ENCODE peak calls at places on chromosomes 1 and 21, in nine cellular contexts. One of them, this sample, is unnamed.

GRCh38 chr1:152543808-152544207 is 22.8 kb downstream of the LCE3E start:
- DNase-seq in NCI-H345: no peak
- DNase-seq in activated CD8-positive, alpha-beta T cell treated with anti-CD3 and anti-CD28 coated beads, Interleukin-2, amount 10 ng/mL, durations not matched to agents 7 days and 5 days: no peak
- DNase-seq in activated T-cell treated with anti-CD3 and anti-CD28 coated beads, Interleukin-2, amount 50 U/mL, for 72 hours: no peak
- DNase-seq in anterior cingulate cortex: no peak
- DNase-seq in left ventricle myocardium inferior: no peak
- DNase-seq in NB4: peak
- DNase-seq in activated naive CD4-positive, alpha-beta T cell treated with anti-CD3 and anti-CD28 coated beads, Interleukin-2, amount 50 U/mL, for 16 hours: no peak
- DNase-seq in activated CD4-positive, CD25-positive, alpha-beta regulatory T cell treated with anti-CD3 and anti-CD28 coated beads, Interleukin-2, amount 50 U/mL, for 16 hours: no peak
- DNase-seq in this sample: peak

GRCh38 chr1:42934111-42934510 is 24.6 kb downstream of the SLC2A1 start:
- DNase-seq in NCI-H345: no peak
- DNase-seq in activated CD8-positive, alpha-beta T cell treated with anti-CD3 and anti-CD28 coated beads, Interleukin-2, amount 10 ng/mL, durations not matched to agents 7 days and 5 days: no peak
- DNase-seq in activated T-cell treated with anti-CD3 and anti-CD28 coated beads, Interleukin-2, amount 50 U/mL, for 72 hours: no peak
- DNase-seq in anterior cingulate cortex: no peak
- DNase-seq in left ventricle myocardium inferior: no peak
- DNase-seq in NB4: no peak
- DNase-seq in activated naive CD4-positive, alpha-beta T cell treated with anti-CD3 and anti-CD28 coated beads, Interleukin-2, amount 50 U/mL, for 16 hours: peak
- DNase-seq in activated CD4-positive, CD25-positive, alpha-beta regulatory T cell treated with anti-CD3 and anti-CD28 coated beads, Interleukin-2, amount 50 U/mL, for 16 hours: no peak
- DNase-seq in this sample: no peak

GRCh38 chr1:68313736-68314594 is 81.6 kb upstream of the WLS start:
- DNase-seq in NCI-H345: peak
- DNase-seq in activated CD8-positive, alpha-beta T cell treated with anti-CD3 and anti-CD28 coated beads, Interleukin-2, amount 10 ng/mL, durations not matched to agents 7 days and 5 days: no peak
- DNase-seq in activated T-cell treated with anti-CD3 and anti-CD28 coated beads, Interleukin-2, amount 50 U/mL, for 72 hours: no peak
- DNase-seq in anterior cingulate cortex: no peak
- DNase-seq in left ventricle myocardium inferior: no peak
- DNase-seq in NB4: no peak
- DNase-seq in activated naive CD4-positive, alpha-beta T cell treated with anti-CD3 and anti-CD28 coated beads, Interleukin-2, amount 50 U/mL, for 16 hours: no peak
- DNase-seq in activated CD4-positive, CD25-positive, alpha-beta regulatory T cell treated with anti-CD3 and anti-CD28 coated beads, Interleukin-2, amount 50 U/mL, for 16 hours: no peak
- DNase-seq in this sample: no peak

GRCh38 chr1:3735027-3735682 is 17.1 kb upstream of the CCDC27 start:
- DNase-seq in NCI-H345: no peak
- DNase-seq in activated CD8-positive, alpha-beta T cell treated with anti-CD3 and anti-CD28 coated beads, Interleukin-2, amount 10 ng/mL, durations not matched to agents 7 days and 5 days: no peak
- DNase-seq in activated T-cell treated with anti-CD3 and anti-CD28 coated beads, Interleukin-2, amount 50 U/mL, for 72 hours: no peak
- DNase-seq in anterior cingulate cortex: no peak
- DNase-seq in left ventricle myocardium inferior: no peak
- DNase-seq in NB4: no peak
- DNase-seq in activated naive CD4-positive, alpha-beta T cell treated with anti-CD3 and anti-CD28 coated beads, Interleukin-2, amount 50 U/mL, for 16 hours: no peak
- DNase-seq in activated CD4-positive, CD25-positive, alpha-beta regulatory T cell treated with anti-CD3 and anti-CD28 coated beads, Interleukin-2, amount 50 U/mL, for 16 hours: no peak
- DNase-seq in this sample: no peak

GRCh38 chr1:224867715-224868114 is 61.8 kb upstream of the DNAH14 start:
- DNase-seq in NCI-H345: no peak
- DNase-seq in activated CD8-positive, alpha-beta T cell treated with anti-CD3 and anti-CD28 coated beads, Interleukin-2, amount 10 ng/mL, durations not matched to agents 7 days and 5 days: no peak
- DNase-seq in activated T-cell treated with anti-CD3 and anti-CD28 coated beads, Interleukin-2, amount 50 U/mL, for 72 hours: no peak
- DNase-seq in anterior cingulate cortex: no peak
- DNase-seq in left ventricle myocardium inferior: no peak
- DNase-seq in NB4: no peak
- DNase-seq in activated naive CD4-positive, alpha-beta T cell treated with anti-CD3 and anti-CD28 coated beads, Interleukin-2, amount 50 U/mL, for 16 hours: no peak
- DNase-seq in activated CD4-positive, CD25-positive, alpha-beta regulatory T cell treated with anti-CD3 and anti-CD28 coated beads, Interleukin-2, amount 50 U/mL, for 16 hours: no peak
- DNase-seq in this sample: peak

GRCh38 chr1:184595609-184596008 is 159.0 kb downstream of the EDEM3 start:
- DNase-seq in NCI-H345: no peak
- DNase-seq in activated CD8-positive, alpha-beta T cell treated with anti-CD3 and anti-CD28 coated beads, Interleukin-2, amount 10 ng/mL, durations not matched to agents 7 days and 5 days: no peak
- DNase-seq in activated T-cell treated with anti-CD3 and anti-CD28 coated beads, Interleukin-2, amount 50 U/mL, for 72 hours: no peak
- DNase-seq in anterior cingulate cortex: no peak
- DNase-seq in left ventricle myocardium inferior: no peak
- DNase-seq in NB4: peak
- DNase-seq in activated naive CD4-positive, alpha-beta T cell treated with anti-CD3 and anti-CD28 coated beads, Interleukin-2, amount 50 U/mL, for 16 hours: no peak
- DNase-seq in activated CD4-positive, CD25-positive, alpha-beta regulatory T cell treated with anti-CD3 and anti-CD28 coated beads, Interleukin-2, amount 50 U/mL, for 16 hours: no peak
- DNase-seq in this sample: peak

GRCh38 chr1:230002164-230002803 is 64.8 kb upstream of the GALNT2 start:
- DNase-seq in NCI-H345: no peak
- DNase-seq in activated CD8-positive, alpha-beta T cell treated with anti-CD3 and anti-CD28 coated beads, Interleukin-2, amount 10 ng/mL, durations not matched to agents 7 days and 5 days: no peak
- DNase-seq in activated T-cell treated with anti-CD3 and anti-CD28 coated beads, Interleukin-2, amount 50 U/mL, for 72 hours: no peak
- DNase-seq in anterior cingulate cortex: no peak
- DNase-seq in left ventricle myocardium inferior: peak
- DNase-seq in NB4: peak
- DNase-seq in activated naive CD4-positive, alpha-beta T cell treated with anti-CD3 and anti-CD28 coated beads, Interleukin-2, amount 50 U/mL, for 16 hours: no peak
- DNase-seq in activated CD4-positive, CD25-positive, alpha-beta regulatory T cell treated with anti-CD3 and anti-CD28 coated beads, Interleukin-2, amount 50 U/mL, for 16 hours: no peak
- DNase-seq in this sample: no peak

GRCh38 chr1:161305872-161306519 is 3.8 kb downstream of the MPZ start:
- DNase-seq in NCI-H345: peak
- DNase-seq in activated CD8-positive, alpha-beta T cell treated with anti-CD3 and anti-CD28 coated beads, Interleukin-2, amount 10 ng/mL, durations not matched to agents 7 days and 5 days: peak
- DNase-seq in activated T-cell treated with anti-CD3 and anti-CD28 coated beads, Interleukin-2, amount 50 U/mL, for 72 hours: peak
- DNase-seq in anterior cingulate cortex: peak
- DNase-seq in left ventricle myocardium inferior: peak
- DNase-seq in NB4: peak
- DNase-seq in activated naive CD4-positive, alpha-beta T cell treated with anti-CD3 and anti-CD28 coated beads, Interleukin-2, amount 50 U/mL, for 16 hours: peak
- DNase-seq in activated CD4-positive, CD25-positive, alpha-beta regulatory T cell treated with anti-CD3 and anti-CD28 coated beads, Interleukin-2, amount 50 U/mL, for 16 hours: peak
- DNase-seq in this sample: no peak

GRCh38 chr1:208216062-208216461 is 28.1 kb downstream of the PLXNA2 start:
- DNase-seq in NCI-H345: no peak
- DNase-seq in activated CD8-positive, alpha-beta T cell treated with anti-CD3 and anti-CD28 coated beads, Interleukin-2, amount 10 ng/mL, durations not matched to agents 7 days and 5 days: no peak
- DNase-seq in activated T-cell treated with anti-CD3 and anti-CD28 coated beads, Interleukin-2, amount 50 U/mL, for 72 hours: no peak
- DNase-seq in anterior cingulate cortex: no peak
- DNase-seq in left ventricle myocardium inferior: no peak
- DNase-seq in NB4: no peak
- DNase-seq in activated naive CD4-positive, alpha-beta T cell treated with anti-CD3 and anti-CD28 coated beads, Interleukin-2, amount 50 U/mL, for 16 hours: no peak
- DNase-seq in activated CD4-positive, CD25-positive, alpha-beta regulatory T cell treated with anti-CD3 and anti-CD28 coated beads, Interleukin-2, amount 50 U/mL, for 16 hours: no peak
- DNase-seq in this sample: peak

GRCh38 chr1:247411583-247412295 is 4.2 kb upstream of the NLRP3 start:
- DNase-seq in NCI-H345: no peak
- DNase-seq in activated CD8-positive, alpha-beta T cell treated with anti-CD3 and anti-CD28 coated beads, Interleukin-2, amount 10 ng/mL, durations not matched to agents 7 days and 5 days: no peak
- DNase-seq in activated T-cell treated with anti-CD3 and anti-CD28 coated beads, Interleukin-2, amount 50 U/mL, for 72 hours: no peak
- DNase-seq in anterior cingulate cortex: no peak
- DNase-seq in left ventricle myocardium inferior: no peak
- DNase-seq in NB4: peak
- DNase-seq in activated naive CD4-positive, alpha-beta T cell treated with anti-CD3 and anti-CD28 coated beads, Interleukin-2, amount 50 U/mL, for 16 hours: no peak
- DNase-seq in activated CD4-positive, CD25-positive, alpha-beta regulatory T cell treated with anti-CD3 and anti-CD28 coated beads, Interleukin-2, amount 50 U/mL, for 16 hours: no peak
- DNase-seq in this sample: no peak

GRCh38 chr1:77925966-77926365 is 37.5 kb downstream of the NEXN start:
- DNase-seq in NCI-H345: no peak
- DNase-seq in activated CD8-positive, alpha-beta T cell treated with anti-CD3 and anti-CD28 coated beads, Interleukin-2, amount 10 ng/mL, durations not matched to agents 7 days and 5 days: no peak
- DNase-seq in activated T-cell treated with anti-CD3 and anti-CD28 coated beads, Interleukin-2, amount 50 U/mL, for 72 hours: no peak
- DNase-seq in anterior cingulate cortex: no peak
- DNase-seq in left ventricle myocardium inferior: no peak
- DNase-seq in NB4: no peak
- DNase-seq in activated naive CD4-positive, alpha-beta T cell treated with anti-CD3 and anti-CD28 coated beads, Interleukin-2, amount 50 U/mL, for 16 hours: no peak
- DNase-seq in activated CD4-positive, CD25-positive, alpha-beta regulatory T cell treated with anti-CD3 and anti-CD28 coated beads, Interleukin-2, amount 50 U/mL, for 16 hours: no peak
- DNase-seq in this sample: no peak

GRCh38 chr1:227234998-227235405 is 83.3 kb downstream of the CDC42BPA start:
- DNase-seq in NCI-H345: peak
- DNase-seq in activated CD8-positive, alpha-beta T cell treated with anti-CD3 and anti-CD28 coated beads, Interleukin-2, amount 10 ng/mL, durations not matched to agents 7 days and 5 days: peak
- DNase-seq in activated T-cell treated with anti-CD3 and anti-CD28 coated beads, Interleukin-2, amount 50 U/mL, for 72 hours: peak
- DNase-seq in anterior cingulate cortex: no peak
- DNase-seq in left ventricle myocardium inferior: no peak
- DNase-seq in NB4: peak
- DNase-seq in activated naive CD4-positive, alpha-beta T cell treated with anti-CD3 and anti-CD28 coated beads, Interleukin-2, amount 50 U/mL, for 16 hours: no peak
- DNase-seq in activated CD4-positive, CD25-positive, alpha-beta regulatory T cell treated with anti-CD3 and anti-CD28 coated beads, Interleukin-2, amount 50 U/mL, for 16 hours: no peak
- DNase-seq in this sample: peak

GRCh38 chr1:13825033-13825432 is 125.0 kb downstream of the PRDM2 start:
- DNase-seq in NCI-H345: no peak
- DNase-seq in activated CD8-positive, alpha-beta T cell treated with anti-CD3 and anti-CD28 coated beads, Interleukin-2, amount 10 ng/mL, durations not matched to agents 7 days and 5 days: no peak
- DNase-seq in activated T-cell treated with anti-CD3 and anti-CD28 coated beads, Interleukin-2, amount 50 U/mL, for 72 hours: no peak
- DNase-seq in anterior cingulate cortex: no peak
- DNase-seq in left ventricle myocardium inferior: no peak
- DNase-seq in NB4: no peak
- DNase-seq in activated naive CD4-positive, alpha-beta T cell treated with anti-CD3 and anti-CD28 coated beads, Interleukin-2, amount 50 U/mL, for 16 hours: no peak
- DNase-seq in activated CD4-positive, CD25-positive, alpha-beta regulatory T cell treated with anti-CD3 and anti-CD28 coated beads, Interleukin-2, amount 50 U/mL, for 16 hours: no peak
- DNase-seq in this sample: no peak

GRCh38 chr1:218946147-218946546 is 227.5 kb upstream of the LYPLAL1 start:
- DNase-seq in NCI-H345: no peak
- DNase-seq in activated CD8-positive, alpha-beta T cell treated with anti-CD3 and anti-CD28 coated beads, Interleukin-2, amount 10 ng/mL, durations not matched to agents 7 days and 5 days: no peak
- DNase-seq in activated T-cell treated with anti-CD3 and anti-CD28 coated beads, Interleukin-2, amount 50 U/mL, for 72 hours: no peak
- DNase-seq in anterior cingulate cortex: no peak
- DNase-seq in left ventricle myocardium inferior: no peak
- DNase-seq in NB4: no peak
- DNase-seq in activated naive CD4-positive, alpha-beta T cell treated with anti-CD3 and anti-CD28 coated beads, Interleukin-2, amount 50 U/mL, for 16 hours: no peak
- DNase-seq in activated CD4-positive, CD25-positive, alpha-beta regulatory T cell treated with anti-CD3 and anti-CD28 coated beads, Interleukin-2, amount 50 U/mL, for 16 hours: no peak
- DNase-seq in this sample: no peak

GRCh38 chr21:39881661-39882060 is 14.4 kb downstream of the PCP4 start:
- DNase-seq in NCI-H345: no peak
- DNase-seq in activated CD8-positive, alpha-beta T cell treated with anti-CD3 and anti-CD28 coated beads, Interleukin-2, amount 10 ng/mL, durations not matched to agents 7 days and 5 days: no peak
- DNase-seq in activated T-cell treated with anti-CD3 and anti-CD28 coated beads, Interleukin-2, amount 50 U/mL, for 72 hours: no peak
- DNase-seq in anterior cingulate cortex: no peak
- DNase-seq in left ventricle myocardium inferior: no peak
- DNase-seq in NB4: no peak
- DNase-seq in activated naive CD4-positive, alpha-beta T cell treated with anti-CD3 and anti-CD28 coated beads, Interleukin-2, amount 50 U/mL, for 16 hours: no peak
- DNase-seq in activated CD4-positive, CD25-positive, alpha-beta regulatory T cell treated with anti-CD3 and anti-CD28 coated beads, Interleukin-2, amount 50 U/mL, for 16 hours: no peak
- DNase-seq in this sample: no peak

GRCh38 chr21:42840411-42841155 is 38.8 kb downstream of the WDR4 start:
- DNase-seq in NCI-H345: no peak
- DNase-seq in activated CD8-positive, alpha-beta T cell treated with anti-CD3 and anti-CD28 coated beads, Interleukin-2, amount 10 ng/mL, durations not matched to agents 7 days and 5 days: peak
- DNase-seq in activated T-cell treated with anti-CD3 and anti-CD28 coated beads, Interleukin-2, amount 50 U/mL, for 72 hours: no peak
- DNase-seq in anterior cingulate cortex: no peak
- DNase-seq in left ventricle myocardium inferior: peak
- DNase-seq in NB4: no peak
- DNase-seq in activated naive CD4-positive, alpha-beta T cell treated with anti-CD3 and anti-CD28 coated beads, Interleukin-2, amount 50 U/mL, for 16 hours: no peak
- DNase-seq in activated CD4-positive, CD25-positive, alpha-beta regulatory T cell treated with anti-CD3 and anti-CD28 coated beads, Interleukin-2, amount 50 U/mL, for 16 hours: no peak
- DNase-seq in this sample: no peak